ENCODE peak calls at places on chromosomes 7 and 10, in ten cellular contexts. H, B, W, O, R, X, M, S, Y and D are unnamed samples.

GRCh38 chr10:5666324-5667220 is at the start of gene ASB13:
- DNase-seq in H (peak), B (no peak), W (peak), O (peak), R (peak), X (peak), M (peak), S (peak), Y (peak), D (peak)

GRCh38 chr10:16779375-16779774 is 37.8 kb downstream of the RSU1 start:
- DNase-seq in H (no peak), B (no peak), W (peak), O (no peak), R (no peak), X (no peak), M (no peak), S (no peak), Y (no peak), D (no peak)

GRCh38 chr10:62501547-62501946 is 127.4 kb downstream of the ZNF365 start:
- DNase-seq in H (no peak), B (no peak), W (no peak), O (no peak), R (no peak), X (peak), M (no peak), S (peak), Y (no peak), D (no peak)

GRCh38 chr7:25771491-25771890 is 380.5 kb upstream of the NFE2L3 start:
- DNase-seq in H (no peak), B (no peak), W (no peak), O (no peak), R (no peak), X (no peak), M (no peak), S (no peak), Y (no peak), D (no peak)

GRCh38 chr7:115941703-115942268 is 88.8 kb downstream of the TFEC start:
- DNase-seq in H (no peak), B (no peak), W (no peak), O (no peak), R (no peak), X (peak), M (no peak), S (peak), Y (no peak), D (no peak)

GRCh38 chr10:97689637-97690036 is 2.6 kb upstream of the AVPI1 start:
- DNase-seq in H (no peak), B (peak), W (no peak), O (no peak), R (no peak), X (peak), M (peak), S (peak), Y (no peak), D (no peak)

GRCh38 chr10:49518982-49519578 is 19.8 kb downstream of the ERCC6 start:
- DNase-seq in H (no peak), B (no peak), W (peak), O (peak), R (peak), X (peak), M (peak), S (peak), Y (no peak), D (no peak)

GRCh38 chr7:98627062-98627790 is 10.1 kb downstream of the NPTX2 start:
- DNase-seq in H (no peak), B (no peak), W (no peak), O (no peak), R (no peak), X (no peak), M (no peak), S (no peak), Y (no peak), D (no peak)

GRCh38 chr7:44307301-44307900 is 18.0 kb downstream of the CAMK2B start:
- DNase-seq in H (peak), B (no peak), W (peak), O (peak), R (peak), X (peak), M (peak), S (peak), Y (peak), D (no peak)

GRCh38 chr7:158587425-158588084 is at the start of gene PTPRN2:
- DNase-seq in H (peak), B (no peak), W (peak), O (no peak), R (peak), X (peak), M (peak), S (peak), Y (peak), D (peak)

GRCh38 chr10:70508912-70509366 is 30.4 kb downstream of the PALD1 start:
- DNase-seq in H (peak), B (no peak), W (no peak), O (no peak), R (no peak), X (no peak), M (no peak), S (peak), Y (no peak), D (peak)

GRCh38 chr7:29626730-29627129 is 63.1 kb downstream of the PRR15 start:
- DNase-seq in H (no peak), B (no peak), W (no peak), O (no peak), R (no peak), X (no peak), M (no peak), S (no peak), Y (no peak), D (no peak)

GRCh38 chr10:110321869-110322620 is 17.3 kb upstream of the SMNDC1 start:
- DNase-seq in H (no peak), B (no peak), W (no peak), O (no peak), R (no peak), X (no peak), M (no peak), S (no peak), Y (no peak), D (no peak)

DNA sequence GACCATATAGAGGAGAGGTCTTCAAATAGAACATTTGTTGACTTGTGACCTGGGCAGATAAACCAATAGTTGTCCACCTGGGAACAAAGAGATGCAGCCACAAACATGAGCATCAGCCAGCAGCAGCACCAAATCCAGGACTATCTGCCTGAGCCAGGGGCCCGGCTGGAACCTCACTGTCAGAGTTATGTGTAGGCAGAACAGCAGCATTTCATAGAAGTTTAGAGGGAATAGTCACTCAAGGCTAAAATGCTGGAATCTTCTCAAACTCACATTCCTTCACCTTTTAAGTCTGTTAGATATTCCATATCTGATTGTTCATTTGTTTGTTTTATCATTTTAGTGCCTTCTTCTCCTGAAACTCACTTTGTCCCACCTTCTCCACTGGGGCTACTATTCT is 72.2 kb upstream of the IL6 start:
- DNase-seq in H (no peak), B (no peak), W (no peak), O (no peak), R (no peak), X (no peak), M (no peak), S (no peak), Y (no peak), D (no peak)
- TF ChIP-seq CTCF in H (no peak), B (no peak), W (no peak), O (no peak), R (no peak), X (no peak), M (no peak), S (no peak), Y (no peak), D (no peak)

GRCh38 chr10:127815147-127815546 is 77.6 kb downstream of the CLRN3 start:
- DNase-seq in H (no peak), B (no peak), W (no peak), O (no peak), R (no peak), X (no peak), M (no peak), S (no peak), Y (no peak), D (no peak)

GRCh38 chr10:127813290-127813689 is 76.3 kb downstream of the FOXI2 start:
- DNase-seq in H (no peak), B (no peak), W (no peak), O (no peak), R (no peak), X (peak), M (no peak), S (no peak), Y (no peak), D (no peak)
- TF ChIP-seq CTCF in H (no peak), B (no peak), W (no peak), O (peak), R (peak), X (peak), M (no peak), S (no peak), Y (no peak), D (peak)

DNA sequence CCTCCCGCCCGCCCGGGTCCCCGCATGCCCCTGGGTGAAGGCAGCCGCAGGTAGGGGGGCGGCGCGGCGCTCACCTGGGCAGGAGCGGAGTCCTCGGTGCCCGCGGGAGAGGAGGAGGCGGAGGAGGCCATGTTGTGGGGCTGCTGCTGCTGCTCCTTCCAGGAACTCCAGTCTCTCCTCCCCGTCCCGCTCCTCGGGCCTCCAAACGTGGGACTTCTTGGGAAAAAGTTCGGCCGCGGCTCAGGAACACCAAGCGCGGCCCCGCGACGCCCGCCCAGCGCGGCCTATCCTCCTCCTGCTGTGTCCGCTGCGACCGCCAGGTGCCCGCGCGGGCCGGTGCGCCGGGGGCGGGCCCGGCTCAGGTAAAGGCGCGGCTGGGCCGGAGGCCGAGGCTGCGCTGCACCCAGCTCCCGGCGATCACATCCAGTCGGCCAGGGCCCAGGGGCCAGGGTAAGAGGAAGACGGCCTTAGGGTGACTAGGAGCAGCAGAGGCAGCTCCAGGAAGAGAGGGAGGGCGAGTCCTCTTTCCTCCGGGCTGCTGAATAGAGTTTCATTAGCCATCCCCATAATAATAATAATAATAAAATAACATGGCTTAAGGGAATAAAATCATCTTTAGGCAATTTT is 45.0 kb upstream of the CDK1 start:
- DNase-seq in H (peak), B (no peak), W (peak), O (no peak), R (peak), X (peak), M (peak), S (peak), Y (peak), D (peak)
- TF ChIP-seq CTCF in H (peak), B (no peak), W (peak), O (peak), R (no peak), X (peak), M (peak), S (no peak), Y (peak), D (peak)

GRCh38 chr7:21526007-21526406 is 16.8 kb upstream of the DNAH11 start:
- DNase-seq in H (no peak), B (no peak), W (no peak), O (peak), R (no peak), X (peak), M (no peak), S (peak), Y (no peak), D (no peak)
- TF ChIP-seq CTCF in H (peak), B (peak), W (no peak), O (no peak), R (peak), X (peak), M (peak), S (peak), Y (peak), D (peak)

DNA sequence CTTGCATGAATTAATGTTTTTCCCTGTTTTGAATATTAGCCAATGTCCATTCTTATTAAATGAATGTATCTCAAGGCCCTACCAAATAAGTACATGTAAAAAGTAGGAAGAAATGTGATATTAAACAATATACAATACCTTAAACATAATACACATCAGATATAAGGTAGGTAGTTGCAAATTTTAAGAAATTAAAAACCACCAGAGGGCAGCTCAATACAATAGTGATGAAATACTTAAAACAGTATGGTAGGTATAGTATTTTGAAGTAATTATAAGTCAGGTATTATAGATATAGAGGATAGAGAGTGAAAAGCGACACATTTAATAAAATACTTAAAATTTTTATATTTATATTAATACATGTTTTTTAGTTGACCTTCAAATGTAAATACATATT is 43.6 kb upstream of the CDK14 start:
- DNase-seq in H (no peak), B (no peak), W (no peak), O (no peak), R (no peak), X (peak), M (no peak), S (peak), Y (no peak), D (no peak)
- TF ChIP-seq CTCF in H (peak), B (no peak), W (no peak), O (no peak), R (no peak), X (peak), M (no peak), S (no peak), Y (peak), D (no peak)

DNA sequence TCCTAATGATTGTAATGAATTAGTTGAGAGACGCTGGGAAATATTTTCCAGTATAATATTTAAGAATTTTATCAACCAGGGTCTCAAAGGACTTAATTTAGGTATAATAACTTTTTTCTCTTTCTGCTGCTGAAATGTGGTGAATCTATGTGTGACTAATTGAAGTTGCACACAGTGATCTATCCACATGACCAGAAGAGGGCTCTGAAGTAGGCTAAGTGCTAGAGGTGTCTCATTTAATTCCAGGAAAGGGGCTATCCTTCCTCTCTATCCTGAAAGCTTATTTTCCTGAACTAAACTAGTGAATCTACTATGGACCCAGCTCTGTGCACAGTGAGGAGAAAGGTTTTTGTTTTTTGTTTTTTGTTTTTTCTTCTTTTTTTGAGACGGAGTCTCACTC is 294.4 kb upstream of the MYO3A start:
- DNase-seq in H (no peak), B (no peak), W (no peak), O (no peak), R (no peak), X (peak), M (no peak), S (no peak), Y (no peak), D (no peak)
- TF ChIP-seq CTCF in H (no peak), B (no peak), W (no peak), O (no peak), R (no peak), X (no peak), M (no peak), S (no peak), Y (no peak), D (no peak)

GRCh38 chr10:71740069-71740468 is 20.5 kb upstream of the C10orf105 start:
- DNase-seq in H (no peak), B (no peak), W (no peak), O (no peak), R (peak), X (no peak), M (no peak), S (peak), Y (no peak), D (no peak)
- TF ChIP-seq CTCF in H (no peak), B (peak), W (no peak), O (no peak), R (no peak), X (no peak), M (no peak), S (no peak), Y (no peak), D (no peak)